ENCODE peak calls at places on chromosomes 4 and X, in six cellular contexts. Q, U, D, W, Y and H are unnamed samples.

GRCh38 chrX:29666361-29666760 is 549.0 kb upstream of the MAGEB2 start:
- DNase-seq in W (no peak), Y (no peak), U (no peak), Q (no peak), D (no peak), H (no peak)

GRCh38 chr4:187256897-187257296 is 533.2 kb upstream of the FAT1 start:
- DNase-seq in W (no peak), U (no peak), Y (no peak), D (no peak), Q (no peak), H (no peak)

GRCh38 chrX:37315511-37316248 is 33.5 kb upstream of the PRRG1 start:
- DNase-seq in D (no peak), Y (no peak), U (no peak), Q (no peak), W (no peak), H (no peak)

GRCh38 chr4:10074076-10074766 is 42.4 kb downstream of the WDR1 start:
- DNase-seq in Y (no peak), W (no peak), Q (no peak), U (no peak), D (no peak), H (no peak)

GRCh38 chr4:910366-911091 is 21.6 kb downstream of the GAK start:
- DNase-seq in D (no peak), W (no peak), Y (no peak), U (no peak), Q (no peak), H (no peak)

GRCh38 chr4:99655315-99656081 is 2.1 kb downstream of the C4orf54 start:
- DNase-seq in W (no peak), Q (peak; percentile 51), U (peak; percentile 72), D (no peak), Y (no peak), H (no peak)

GRCh38 chr4:185987976-185988627 is 80.9 kb upstream of the TLR3 start:
- DNase-seq in Q (no peak), Y (no peak), U (no peak), W (no peak), D (no peak), H (no peak)

GRCh38 chr4:2402053-2402452 is 16.4 kb downstream of the ZFYVE28 start:
- DNase-seq in D (peak; percentile 88), U (peak; percentile 24), Y (peak; percentile 26), W (peak; percentile 53), Q (peak; percentile 65), H (no peak)

GRCh38 chr4:109040441-109040840 is 262.0 kb downstream of the COL25A1 start:
- DNase-seq in Q (no peak), W (no peak), D (no peak), U (no peak), Y (no peak), H (no peak)

GRCh38 chr4:125104616-125105015 is 210.1 kb upstream of the FAT4 start:
- DNase-seq in W (no peak), D (no peak), Q (no peak), U (peak; percentile 42), Y (no peak), H (no peak)

GRCh38 chrX:16239211-16239610 is 71.9 kb downstream of the MAGEB17 start:
- DNase-seq in D (no peak), Q (no peak), W (no peak), U (peak; percentile 70), Y (no peak), H (no peak)

GRCh38 chr4:555566-556275 is 20.4 kb downstream of the TMEM271 start:
- DNase-seq in U (no peak), W (no peak), Y (no peak), D (no peak), Q (no peak), H (no peak)

GRCh38 chr4:47198791-47199190 is 167.4 kb downstream of the GABRB1 start:
- DNase-seq in Q (no peak), U (no peak), Y (no peak), W (no peak), D (no peak), H (no peak)

GRCh38 chr4:122178961-122179360 is 26.8 kb downstream of the BLTP1 start:
- DNase-seq in Y (no peak), D (no peak), U (no peak), W (no peak), Q (no peak), H (no peak)

GRCh38 chr4:31023109-31023508 is 302.9 kb downstream of the PCDH7 start:
- DNase-seq in U (no peak), Y (no peak), W (no peak), D (no peak), Q (no peak), H (no peak)

GRCh38 chr4:40357738-40358137 is 22.6 kb downstream of the CHRNA9 start:
- DNase-seq in Y (no peak), D (no peak), Q (no peak), U (no peak), W (no peak), H (no peak)

GRCh38 chr4:156154978-156155377 is 201.3 kb upstream of the CTSO start:
- DNase-seq in Y (no peak), U (no peak), D (no peak), Q (no peak), W (no peak), H (no peak)

GRCh38 chr4:41880840-41881831 is 54.1 kb upstream of the TMEM33 start:
- DNase-seq in U (no peak), Q (no peak), W (peak; percentile 38), Y (no peak), D (no peak), H (no peak)

GRCh38 chr4:1721666-1722550 is 587 bp downstream of the TACC3 start:
- DNase-seq in Y (no peak), W (no peak), U (no peak), Q (peak; percentile 40), D (no peak), H (peak; percentile 20)

GRCh38 chr4:105902550-105903262 is 7.4 kb downstream of the NPNT start:
- DNase-seq in W (no peak), D (no peak), Y (no peak), Q (no peak), U (no peak), H (no peak)

GRCh38 chr4:158778712-158779111 is 9.9 kb downstream of the FNIP2 start:
- DNase-seq in D (peak; percentile 56), Q (no peak), Y (no peak), U (no peak), W (no peak), H (no peak)

GRCh38 chr4:38050560-38051350 is 90.6 kb downstream of the PTTG2 start:
- DNase-seq in Q (no peak), Y (no peak), U (no peak), D (no peak), W (no peak), H (no peak)

GRCh38 chr4:100582146-100582545 is 64.3 kb upstream of the EMCN start:
- DNase-seq in Y (no peak), Q (no peak), W (no peak), U (no peak), D (no peak), H (no peak)

GRCh38 chrX:71195959-71196727 is 26.9 kb upstream of the GJB1 start:
- DNase-seq in Q (no peak), W (no peak), Y (peak; percentile 14), D (no peak), U (no peak), H (no peak)

GRCh38 chr4:112370466-112370865 is 73.3 kb downstream of the ALPK1 start:
- DNase-seq in Q (no peak), U (peak; percentile 2), W (no peak), D (no peak), Y (no peak), H (no peak)

GRCh38 chrX:73562986-73563739 is at the start of gene CHIC1:
- DNase-seq in Q (peak; percentile 55), D (peak; percentile 66), W (peak; percentile 72), Y (peak; percentile 79), U (peak; percentile 51), H (peak; percentile 66)

GRCh38 chrX:136616987-136617685 is 30.8 kb upstream of the CD40LG start:
- DNase-seq in D (no peak), W (no peak), Y (no peak), U (no peak), Q (no peak), H (peak; percentile 49)

DNA sequence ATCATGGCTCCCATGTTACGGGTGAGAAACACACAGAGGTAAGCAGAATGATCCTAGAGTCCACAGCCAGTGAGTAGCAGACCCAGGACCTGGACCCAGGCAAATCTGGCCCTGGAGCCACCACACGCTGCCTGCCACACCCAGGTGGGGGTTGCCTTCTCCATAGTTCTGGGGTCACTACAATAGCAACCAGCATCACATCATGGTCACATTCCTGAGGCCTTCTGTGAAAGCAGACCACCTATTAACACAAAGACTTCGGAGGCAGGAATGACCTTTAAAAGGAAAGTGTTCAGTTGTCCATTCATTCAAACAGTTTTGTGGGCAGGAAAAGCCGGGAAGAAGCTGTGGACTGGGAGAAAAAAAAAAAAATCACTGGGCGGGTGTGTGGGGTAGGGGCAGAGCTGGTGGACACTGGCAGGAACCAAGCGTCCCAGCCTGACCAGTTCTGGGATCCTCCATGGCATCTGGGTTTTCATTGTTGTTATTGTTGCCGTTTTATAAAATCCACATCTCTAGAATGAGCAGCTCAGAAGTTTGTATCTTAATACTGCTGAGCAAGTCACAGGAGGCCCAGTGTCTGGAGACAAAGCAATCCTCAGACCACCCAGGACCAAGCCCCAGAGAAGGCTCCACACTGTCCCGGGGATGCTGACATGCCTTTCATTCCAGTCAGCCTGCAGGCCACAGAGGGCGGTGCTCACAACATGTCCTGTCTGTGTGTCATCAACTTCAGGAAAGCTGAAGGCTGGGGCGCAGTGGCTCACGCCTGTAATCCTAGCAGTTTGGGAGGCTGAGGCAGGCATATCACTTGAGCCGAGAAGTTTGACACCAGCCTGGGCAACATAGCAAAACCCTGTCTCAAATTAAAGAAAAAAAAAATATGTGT is 67.0 kb downstream of the SEL1L3 start:
- DNase-seq in Y (no peak), Q (no peak), D (no peak), W (no peak), U (peak; percentile 87), H (no peak)
- TF ChIP-seq CTCF in Y (no peak), Q (no peak), D (no peak), W (no peak), U (peak; percentile 41), H (no peak)

GRCh38 chr4:130131536-130131935 is 1035.6 kb downstream of the C4orf33 start:
- DNase-seq in Y (no peak), W (no peak), D (no peak), Q (no peak), U (no peak), H (no peak)
- TF ChIP-seq CTCF in Y (no peak), W (no peak), D (no peak), Q (no peak), U (no peak), H (no peak)

GRCh38 chrX:28659269-28659668 is 72.0 kb downstream of the IL1RAPL1 start:
- DNase-seq in D (no peak), Y (no peak), U (no peak), Q (no peak), W (no peak), H (no peak)
- TF ChIP-seq CTCF in D (peak; percentile 8), Y (peak; percentile 9), U (no peak), Q (peak; percentile 24), W (peak; percentile 70), H (peak; percentile 40)

DNA sequence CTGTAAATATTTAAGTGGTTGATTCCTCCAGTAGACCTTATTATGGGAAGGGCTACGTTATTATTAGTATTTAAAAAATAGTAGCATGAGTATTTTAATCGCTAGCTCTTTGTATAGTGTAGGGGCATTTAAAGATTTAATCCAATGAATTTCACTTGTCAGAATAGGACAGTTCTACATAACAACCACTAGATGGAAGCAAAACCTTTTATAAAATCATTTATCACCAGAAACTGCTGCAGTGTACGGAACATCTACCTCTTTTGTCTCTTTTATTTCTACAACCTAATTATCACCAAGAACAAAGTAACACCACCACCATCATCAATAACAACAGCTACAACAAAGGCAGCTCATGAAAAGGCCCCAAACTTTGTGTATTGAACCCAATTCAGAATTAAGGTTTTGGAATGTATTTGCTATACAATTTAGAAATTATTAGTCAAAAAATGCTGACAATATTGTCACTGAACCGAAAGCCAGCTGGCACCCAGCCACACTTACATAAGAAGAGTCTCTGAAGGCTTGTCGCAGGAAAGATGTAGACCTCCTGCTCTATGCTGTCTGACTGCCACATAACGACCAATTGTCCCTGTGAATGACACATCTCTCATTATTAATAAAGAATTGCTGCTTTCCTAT is 260.9 kb upstream of the RPS6KA3 start:
- DNase-seq in Q (no peak), W (no peak), U (no peak), D (no peak), Y (peak; percentile 30), H (peak; percentile 37)
- TF ChIP-seq CTCF in Q (peak; percentile 67), W (peak; percentile 90), U (peak; percentile 78), D (peak; percentile 66), Y (peak; percentile 70), H (peak; percentile 52)